ENCODE peak calls at places on chromosomes 13 and 19, in seven cellular contexts. N, X, M, A, I, V and O are unnamed samples. For H3K9me3, the result is how much of the 10 kb centered on the place peaks cover.

GRCh38 chr13:100594255-100594654 is 5.7 kb upstream of the GGACT start:
- DNase-seq in A (no peak), N (no peak), I (no peak), V (no peak), M (no peak), X (no peak), O (no peak)

GRCh38 chr13:52846567-52847321 is 1.7 kb downstream of the PCDH8 start:
- DNase-seq in V (no peak), X (peak), N (no peak), I (no peak), A (no peak), M (peak), O (no peak)

GRCh38 chr19:38335949-38336637 is 463 bp downstream of the CATSPERG start:
- DNase-seq in I (peak), A (peak), V (peak), N (peak), M (peak), X (peak), O (peak)

GRCh38 chr19:32308436-32309077 is 36.9 kb upstream of the ZNF507 start:
- DNase-seq in X (no peak), N (no peak), V (no peak), M (no peak), I (no peak), A (no peak), O (no peak)

GRCh38 chr19:4754248-4754647 is 30.6 kb upstream of the DPP9 start:
- DNase-seq in A (no peak), I (peak), N (no peak), M (no peak), V (no peak), X (no peak), O (no peak)

GRCh38 chr19:13215572-13216380 is 65.6 kb downstream of the IER2 start:
- DNase-seq in A (no peak), I (no peak), M (no peak), X (no peak), N (peak), V (peak), O (no peak)

GRCh38 chr19:397941-398706 is 10.8 kb downstream of the C2CD4C start:
- DNase-seq in X (no peak), V (no peak), M (no peak), A (no peak), I (no peak), N (no peak), O (no peak)

GRCh38 chr13:59416561-59416960 is 747.2 kb downstream of the DIAPH3 start:
- DNase-seq in M (no peak), N (no peak), A (no peak), X (no peak), I (no peak), V (no peak), O (no peak)

GRCh38 chr19:14575428-14575980 is 3.6 kb upstream of the NDUFB7 start:
- DNase-seq in I (no peak), M (no peak), X (no peak), A (no peak), V (no peak), N (no peak), O (no peak)

GRCh38 chr13:45219938-45220375 is 19.1 kb upstream of the KCTD4 start:
- DNase-seq in V (no peak), A (peak), X (no peak), N (no peak), M (no peak), I (no peak), O (peak)

GRCh38 chr19:54073829-54074228 is 7.3 kb downstream of the TARM1 start:
- DNase-seq in M (no peak), X (no peak), A (no peak), V (no peak), N (no peak), I (peak), O (no peak)

GRCh38 chr19:30286378-30286777 is 85.8 kb upstream of the ZNF536 start:
- DNase-seq in V (no peak), X (no peak), N (no peak), A (no peak), I (no peak), M (no peak), O (no peak)

GRCh38 chr13:28325022-28325421 is 169.9 kb downstream of the FLT1 start:
- DNase-seq in V (no peak), X (no peak), I (no peak), A (no peak), M (no peak), N (no peak), O (no peak)

GRCh38 chr19:8403820-8404109 is 9.3 kb upstream of the MARCHF2 start:
- DNase-seq in N (no peak), X (no peak), I (no peak), A (no peak), M (peak), V (no peak), O (no peak)

GRCh38 chr13:102830646-102831045 is 15.2 kb upstream of the ERCC5 start:
- DNase-seq in X (no peak), V (no peak), N (peak), M (no peak), I (no peak), A (no peak), O (no peak)

GRCh38 chr19:5045956-5046338 is 77.0 kb downstream of the KDM4B start:
- DNase-seq in A (no peak), N (no peak), V (no peak), M (no peak), I (no peak), X (no peak), O (no peak)

GRCh38 chr13:89402211-89402610 is 1731.0 kb downstream of the SLITRK5 start:
- DNase-seq in V (no peak), X (no peak), N (no peak), A (no peak), I (no peak), M (no peak), O (no peak)

GRCh38 chr19:38184815-38185214 is 39.2 kb downstream of the DPF1 start:
- DNase-seq in N (no peak), A (no peak), V (no peak), I (no peak), X (no peak), M (no peak), O (no peak)

GRCh38 chr13:23656637-23657036 is 86.4 kb downstream of the TNFRSF19 start:
- DNase-seq in N (peak), V (no peak), I (no peak), M (peak), X (no peak), A (no peak), O (no peak)

GRCh38 chr13:95185851-95186250 is 115.4 kb downstream of the ABCC4 start:
- DNase-seq in X (no peak), V (no peak), N (no peak), M (no peak), I (no peak), A (no peak), O (no peak)

GRCh38 chr13:33153421-33154381 is 131.9 kb downstream of the STARD13 start:
- DNase-seq in M (no peak), X (no peak), I (no peak), N (peak), V (no peak), A (no peak), O (no peak)

GRCh38 chr13:51737609-51738008 is 66.4 kb downstream of the DHRS12 start:
- DNase-seq in M (no peak), I (no peak), V (no peak), X (no peak), A (no peak), N (no peak), O (no peak)

GRCh38 chr13:80498433-80498832 is 157.5 kb upstream of the SPRY2 start:
- DNase-seq in M (no peak), V (no peak), X (no peak), I (no peak), A (no peak), N (no peak), O (no peak)

GRCh38 chr19:43820098-43820860 is 6.8 kb upstream of the ZNF283 start:
- DNase-seq in A (no peak), V (no peak), M (peak), X (no peak), I (no peak), N (no peak), O (no peak)

GRCh38 chr13:70310720-70311119 is 202.5 kb upstream of the KLHL1 start:
- DNase-seq in X (no peak), V (no peak), I (no peak), A (peak), M (peak), N (peak), O (peak)

GRCh38 chr13:25227690-25228089 is 55.6 kb upstream of the AMER2 start:
- DNase-seq in V (no peak), A (no peak), N (no peak), X (no peak), I (no peak), M (no peak), O (no peak)

GRCh38 chr19:40392894-40393517 is 3.0 kb upstream of the HIPK4 start:
- DNase-seq in V (no peak), A (peak), X (no peak), I (no peak), N (peak), M (no peak), O (no peak)

GRCh38 chr19:31391518-31391917 is 42.3 kb upstream of the TSHZ3 start:
- DNase-seq in V (no peak), M (no peak), I (no peak), X (no peak), N (no peak), A (no peak), O (no peak)

GRCh38 chr13:42211704-42212103 is 60.2 kb upstream of the AKAP11 start:
- DNase-seq in N (no peak), A (no peak), M (no peak), V (no peak), X (no peak), I (no peak), O (no peak)

GRCh38 chr13:19153782-19154450 is 27.7 kb downstream of the TUBA3C start:
- DNase-seq in X (no peak), A (no peak), V (no peak), I (peak), M (peak), N (peak), O (no peak)

GRCh38 chr19:52554216-52554971 is 15.7 kb upstream of the ZNF701 start:
- DNase-seq in A (no peak), I (no peak), N (no peak), V (no peak), M (no peak), X (no peak), O (no peak)

DNA sequence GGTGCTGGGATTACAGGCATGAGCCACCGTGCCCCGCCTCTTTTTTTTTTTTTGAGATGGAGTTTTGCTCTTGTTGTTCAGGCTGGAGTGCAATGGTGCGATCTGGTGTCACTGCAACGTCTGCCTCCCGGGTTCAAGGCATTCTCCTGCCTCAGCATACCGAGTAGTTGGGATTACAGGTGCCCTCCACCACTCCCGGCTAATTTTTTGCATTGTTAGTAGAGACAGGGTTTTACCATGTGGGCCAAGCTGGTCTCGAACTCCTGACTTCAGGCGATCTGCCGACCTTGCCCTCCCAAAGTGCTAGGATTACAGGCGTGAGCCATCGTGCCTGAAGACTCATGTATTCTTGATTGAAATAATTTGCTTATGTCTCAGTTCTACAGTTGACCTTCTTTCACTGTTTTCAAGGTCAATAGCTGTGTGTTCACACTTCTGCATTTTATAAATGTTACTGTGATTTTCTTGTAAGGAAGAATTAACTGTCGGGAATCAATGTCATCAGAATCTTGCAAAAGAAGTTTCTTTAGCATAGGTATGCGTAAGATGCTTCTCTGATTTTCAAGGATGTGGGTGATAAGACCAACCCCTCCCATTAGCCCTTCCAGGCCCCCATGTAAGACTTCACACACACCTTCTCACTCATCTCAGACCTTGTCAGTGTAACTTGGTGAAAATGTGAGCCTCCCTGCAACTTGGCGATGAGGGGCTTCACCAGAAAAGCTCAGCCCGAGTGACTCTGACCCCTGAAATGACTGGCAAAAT is 12.7 kb upstream of the ZNF701 start:
- DNase-seq in A (no peak), M (no peak), V (no peak), N (no peak), I (no peak), X (no peak), O (no peak)
- H3K9me3 ChIP-seq in A (under half), M (under half), V (under half), N (half or more), I (under half), X (under half), O (under half)

GRCh38 chr13:99404005-99404755 is 97.0 kb upstream of the GPR183 start:
- DNase-seq in A (no peak), X (no peak), I (no peak), V (no peak), M (no peak), N (peak), O (no peak)
- TF ChIP-seq SIN3A in A (no peak), X (no peak), I (no peak), V (no peak), M (no peak), N (no peak), O (no peak)

GRCh38 chr19:58063712-58064111 is 4.6 kb downstream of the ZNF135 start:
- DNase-seq in I (no peak), X (no peak), M (no peak), V (no peak), N (no peak), A (no peak), O (no peak)
- H3K9me3 ChIP-seq in I (under half), X (half or more), M (under half), V (under half), N (half or more), A (under half), O (under half)

GRCh38 chr13:77388944-77389616 is 62.2 kb upstream of the MYCBP2 start:
- DNase-seq in N (no peak), V (no peak), X (no peak), M (no peak), I (no peak), A (no peak), O (no peak)
- TF ChIP-seq SIN3A in N (no peak), V (no peak), X (no peak), M (no peak), I (no peak), A (no peak), O (no peak)

GRCh38 chr19:6476155-6476895 is 5.3 kb downstream of the DENND1C start:
- DNase-seq in A (peak), I (peak), X (peak), N (peak), V (no peak), M (peak), O (peak)
- H3K9me3 ChIP-seq in A (under half), I (under half), X (under half), N (under half), V (under half), M (under half), O (under half)

DNA sequence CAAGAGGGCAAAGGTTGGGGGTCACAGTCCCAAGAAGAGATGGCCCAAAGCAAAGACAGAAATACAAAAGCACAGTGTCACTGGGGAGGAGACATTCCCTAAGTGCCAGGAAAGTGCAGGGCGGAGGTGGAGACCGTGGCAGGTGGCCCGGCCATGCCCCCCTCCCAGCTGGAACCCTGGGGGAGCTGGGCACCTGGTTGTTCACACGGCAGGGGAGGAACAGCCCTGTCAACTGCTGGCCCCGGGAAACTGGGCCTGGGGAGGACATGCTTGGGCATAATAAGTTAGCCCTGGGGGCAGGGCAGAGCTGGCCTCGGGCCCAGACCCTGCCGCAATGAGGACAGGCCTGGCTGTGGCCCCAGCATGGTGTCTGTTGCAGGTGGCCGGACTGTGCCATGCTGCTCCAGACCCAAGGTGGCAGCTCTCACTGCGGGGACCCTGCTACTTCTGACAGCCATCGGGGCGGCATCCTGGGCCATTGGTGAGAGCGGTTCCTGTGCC is 7.4 kb downstream of the HPN start:
- DNase-seq in I (no peak), X (no peak), A (no peak), N (no peak), V (no peak), M (no peak), O (no peak)
- TF ChIP-seq SIN3A in I (no peak), X (no peak), A (no peak), N (no peak), V (no peak), M (no peak), O (no peak)